ENCODE peak calls at places on chromosomes 16 and 17, in four cellular contexts. O is heart left ventricle, Q is aorta, K is GM12878. B is an unnamed sample. For H3K36me3, the result is how much of the 10 kb centered on the place peaks cover.

GRCh38 chr17:15361151-15361550 is 19.8 kb upstream of the TEKT3 start:
- DNase-seq in K (no peak), Q (no peak), O (no peak), B (no peak)

GRCh38 chr16:49649013-49649785 is 206.7 kb downstream of the ZNF423 start:
- DNase-seq in Q (no peak), O (no peak), K (no peak), B (no peak)

GRCh38 chr17:64007838-64008282 is 9.7 kb downstream of the PRR29 start:
- DNase-seq in O (no peak), K (no peak), Q (no peak), B (peak)

GRCh38 chr16:85571563-85571812 is 41.6 kb upstream of the GSE1 start:
- DNase-seq in O (no peak), K (no peak), Q (no peak), B (no peak)

GRCh38 chr17:43958953-43959352 is 5.2 kb upstream of the PYY start:
- DNase-seq in Q (no peak), K (no peak), O (no peak), B (no peak)

GRCh38 chr16:17552351-17552750 is 81.6 kb upstream of the XYLT1 start:
- DNase-seq in O (no peak), Q (no peak), K (no peak), B (no peak)

GRCh38 chr16:56939801-56940200 is 7.9 kb downstream of the HERPUD1 start:
- DNase-seq in O (no peak), Q (no peak), K (no peak), B (no peak)

GRCh38 chr17:39782980-39783379 is 45.2 kb downstream of the GRB7 start:
- DNase-seq in Q (no peak), O (no peak), K (no peak), B (no peak)

GRCh38 chr16:27318399-27319256 is 4.9 kb downstream of the IL4R start:
- DNase-seq in Q (peak), K (no peak), O (peak), B (peak)

GRCh38 chr16:50311891-50312501 is 45.6 kb downstream of the ADCY7 start:
- DNase-seq in K (no peak), Q (no peak), O (no peak), B (peak)

GRCh38 chr16:7449808-7450207 is 117.2 kb downstream of the RBFOX1 start:
- DNase-seq in O (no peak), K (no peak), Q (no peak), B (no peak)

GRCh38 chr17:5283531-5284315 is 1.6 kb downstream of the RABEP1 start:
- DNase-seq in O (no peak), Q (no peak), K (no peak), B (no peak)

GRCh38 chr16:27386674-27387073 is 15.3 kb upstream of the IL21R start:
- DNase-seq in K (no peak), O (no peak), Q (no peak), B (no peak)

GRCh38 chr17:44775838-44776621 is 17.2 kb downstream of the ADAM11 start:
- DNase-seq in O (peak), Q (no peak), K (no peak), B (peak)

GRCh38 chr17:44543213-44543904 is 13.9 kb upstream of the FZD2 start:
- DNase-seq in K (no peak), O (no peak), Q (no peak), B (no peak)

GRCh38 chr17:65557349-65558310 is 3.8 kb downstream of the AXIN2 start:
- DNase-seq in O (no peak), K (no peak), Q (no peak), B (no peak)

GRCh38 chr16:57764341-57765159 is 29.0 kb downstream of the KATNB1 start:
- DNase-seq in K (peak), O (peak), Q (peak), B (no peak)

GRCh38 chr17:70539172-70539924 is 370.0 kb downstream of the KCNJ2 start:
- DNase-seq in K (no peak), O (no peak), Q (no peak), B (no peak)

GRCh38 chr17:7897773-7898172 is 9.2 kb downstream of the CHD3 start:
- DNase-seq in K (no peak), O (no peak), Q (no peak), B (peak)

GRCh38 chr17:7909080-7909479 is 7.0 kb downstream of the RNF227 start:
- DNase-seq in O (peak), Q (no peak), K (no peak), B (no peak)

DNA sequence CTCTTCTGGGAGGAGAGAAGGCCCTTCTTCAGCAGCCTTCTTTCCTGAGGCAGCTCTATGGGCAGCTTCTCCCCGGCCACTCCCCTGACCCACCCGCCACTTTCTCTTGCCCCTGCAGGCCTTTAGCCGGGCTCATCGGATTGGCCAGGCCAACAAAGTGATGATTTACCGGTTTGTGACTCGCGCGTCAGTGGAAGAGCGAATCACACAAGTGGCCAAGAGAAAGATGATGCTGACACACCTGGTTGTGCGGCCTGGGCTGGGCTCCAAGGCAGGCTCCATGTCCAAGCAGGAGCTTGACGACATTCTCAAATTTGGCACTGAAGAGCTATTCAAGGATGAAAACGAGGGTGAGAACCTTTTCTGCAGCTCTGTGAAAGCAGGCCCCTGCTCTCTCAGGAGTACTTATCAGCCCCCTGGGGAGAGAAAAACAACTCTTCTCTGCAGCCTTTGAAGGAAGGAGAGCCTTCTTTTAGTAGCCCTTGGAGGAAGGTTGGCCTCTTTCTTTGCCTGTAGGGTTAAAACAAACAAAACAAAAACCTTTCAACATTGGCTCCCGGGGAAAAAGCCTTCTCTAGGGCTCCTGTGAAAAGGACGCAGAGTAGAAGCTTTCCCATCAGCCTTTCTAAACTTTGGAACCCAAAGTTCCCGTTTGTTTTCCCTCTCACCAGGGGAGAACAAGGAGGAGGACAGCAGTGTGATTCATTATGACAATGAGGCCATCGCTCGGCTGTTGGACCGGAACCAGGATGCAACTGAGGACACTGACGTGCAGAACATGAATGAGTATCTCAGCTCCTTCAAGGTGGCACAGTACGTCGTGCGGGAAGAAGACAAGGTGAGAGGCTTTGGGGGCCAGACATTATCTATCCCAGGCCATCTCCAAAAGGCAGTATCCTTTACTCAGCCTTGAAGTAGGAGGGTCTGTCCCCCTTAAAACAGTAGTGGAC is 12.7 kb downstream of the RNF227 start:
- DNase-seq in Q (no peak), K (no peak), O (no peak), B (no peak)
- H3K36me3 ChIP-seq in Q (under half), K (under half), O (half or more), B (half or more)

DNA sequence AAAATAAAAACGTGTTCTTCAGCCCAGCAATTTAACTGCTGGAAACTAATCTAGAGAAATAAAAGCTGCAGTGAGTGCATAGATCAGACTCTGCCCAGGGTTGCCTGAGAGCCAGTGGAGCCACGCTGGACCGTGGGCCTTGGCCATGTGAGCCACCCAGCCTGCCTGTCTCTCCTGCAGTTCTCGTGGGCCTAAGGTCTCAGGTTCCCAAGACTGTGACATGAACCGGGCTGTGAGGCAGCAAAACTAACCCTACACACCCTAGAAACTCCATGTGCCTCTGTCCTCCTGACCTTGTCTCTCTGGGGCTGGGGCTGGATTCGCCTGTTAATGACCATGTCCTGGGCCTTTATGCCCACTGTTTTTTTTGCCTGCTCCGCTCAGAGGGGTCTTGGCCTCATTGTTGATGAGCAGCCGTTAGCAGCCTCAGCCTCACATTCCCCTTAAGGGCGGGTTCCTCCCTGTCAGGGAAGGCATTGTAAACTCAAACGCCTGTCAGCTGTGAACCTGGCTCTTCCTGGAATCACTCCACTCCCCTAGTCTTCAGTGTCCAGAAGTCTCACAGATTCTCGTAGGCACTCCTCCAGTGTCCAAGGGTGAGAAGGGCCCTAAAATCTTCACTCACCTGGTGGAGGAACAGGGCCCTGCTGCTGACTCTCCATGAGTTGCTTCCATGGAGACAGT is 16.9 kb downstream of the C16orf90 start:
- DNase-seq in K (no peak), Q (no peak), O (no peak), B (no peak)
- H3K36me3 ChIP-seq in K (under half), Q (under half), O (half or more), B (under half)

GRCh38 chr16:12771341-12771798 is 32.3 kb downstream of the CPPED1 start:
- DNase-seq in O (no peak), Q (no peak), K (no peak), B (no peak)
- H3K36me3 ChIP-seq in O (under half), Q (under half), K (under half), B (under half)

GRCh38 chr17:18236494-18236893 is 11.1 kb downstream of the LLGL1 start:
- DNase-seq in O (no peak), Q (no peak), K (no peak), B (no peak)
- H3K36me3 ChIP-seq in O (half or more), Q (under half), K (under half), B (under half)

GRCh38 chr17:41970901-41971331 is 4.3 kb downstream of the CNP start:
- DNase-seq in O (no peak), Q (no peak), K (no peak), B (no peak)

GRCh38 chr17:41972571-41973411 is 6.2 kb downstream of the CNP start:
- DNase-seq in K (no peak), Q (no peak), O (peak), B (no peak)

GRCh38 chr17:41973457-41973856 is 6.9 kb downstream of the CNP start:
- DNase-seq in K (no peak), Q (no peak), O (no peak), B (no peak)

GRCh38 chr17:41974031-41974430 is 7.4 kb downstream of the CNP start:
- DNase-seq in K (no peak), O (no peak), Q (no peak), B (no peak)

GRCh38 chr17:41971721-41972523 is 5.3 kb downstream of the CNP start:
- DNase-seq in Q (no peak), O (no peak), K (no peak), B (no peak)
- H3K36me3 ChIP-seq in Q (under half), O (half or more), K (under half), B (half or more)

DNA sequence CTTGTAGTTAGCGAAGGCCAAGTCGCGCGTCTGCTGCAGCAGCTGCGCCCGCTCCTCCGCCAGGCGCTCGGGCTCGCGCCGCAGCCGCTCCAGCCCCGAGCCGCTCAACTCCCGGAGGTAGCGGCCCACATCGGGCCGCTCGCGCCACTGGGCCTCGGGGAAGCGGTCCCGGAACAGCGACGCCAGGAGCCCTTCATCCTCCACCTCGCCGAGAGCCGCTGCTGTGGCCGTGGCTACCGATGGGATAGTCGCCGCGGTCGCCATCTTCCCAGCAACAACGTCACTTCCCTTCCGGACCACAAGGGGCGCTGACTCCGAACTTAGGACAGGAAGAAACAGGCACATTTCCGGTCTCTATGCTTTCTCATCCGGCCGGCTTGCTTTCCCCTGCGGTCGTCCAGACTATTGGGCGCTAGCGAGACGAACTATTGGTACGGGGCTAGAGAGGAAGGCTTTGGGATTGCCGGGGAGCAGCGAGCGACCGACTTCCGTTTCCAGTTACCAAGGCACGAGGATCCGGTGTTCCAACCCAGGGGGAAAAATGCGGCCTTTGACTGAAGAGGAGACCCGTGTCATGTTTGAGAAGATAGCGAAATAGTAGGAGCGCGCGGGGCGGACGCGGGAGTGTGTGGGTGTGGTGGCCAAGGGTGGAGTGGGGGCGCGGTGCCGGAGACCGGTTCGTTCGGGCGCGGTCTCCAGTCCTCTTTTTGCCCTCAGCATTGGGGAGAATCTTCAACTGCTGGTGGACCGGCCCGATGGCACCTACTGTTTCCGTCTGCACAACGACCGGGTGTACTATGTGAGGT is at the start of the genes COG8 and NIP7:
- DNase-seq in O (peak), Q (peak), K (peak), B (peak)
- H3K36me3 ChIP-seq in O (half or more), Q (under half), K (under half), B (half or more)